ENCODE peak calls at places on chromosome 18, in seven cellular contexts. One of them, this sample, is unnamed.

GRCh38 chr18:35619468-35619867 is 37.9 kb downstream of the GALNT1 start:
- DNase-seq in D721Med: no peak
- DNase-seq in fibroblast of lung: no peak
- DNase-seq in tibial artery: no peak
- DNase-seq in lower leg skin: no peak
- DNase-seq in mammary epithelial cell: no peak
- DNase-seq in endothelial cell: no peak
- DNase-seq in this sample: no peak

GRCh38 chr18:61541673-61542072 is 208.4 kb downstream of the CDH20 start:
- DNase-seq in D721Med: no peak
- DNase-seq in endothelial cell: no peak
- DNase-seq in tibial artery: no peak
- DNase-seq in lower leg skin: no peak
- DNase-seq in mammary epithelial cell: peak
- DNase-seq in fibroblast of lung: peak
- DNase-seq in this sample: no peak

GRCh38 chr18:74804677-74805076 is 207.0 kb downstream of the ZNF407 start:
- DNase-seq in lower leg skin: no peak
- DNase-seq in endothelial cell: no peak
- DNase-seq in mammary epithelial cell: no peak
- DNase-seq in tibial artery: no peak
- DNase-seq in fibroblast of lung: no peak
- DNase-seq in D721Med: no peak
- DNase-seq in this sample: no peak

GRCh38 chr18:23357992-23358594 is 95.0 kb upstream of the RIOK3 start:
- DNase-seq in mammary epithelial cell: no peak
- DNase-seq in tibial artery: peak
- DNase-seq in lower leg skin: no peak
- DNase-seq in D721Med: no peak
- DNase-seq in endothelial cell: no peak
- DNase-seq in fibroblast of lung: no peak
- DNase-seq in this sample: no peak

GRCh38 chr18:67408240-67408639 is 108.3 kb downstream of the DSEL start:
- DNase-seq in tibial artery: no peak
- DNase-seq in mammary epithelial cell: no peak
- DNase-seq in lower leg skin: no peak
- DNase-seq in D721Med: no peak
- DNase-seq in endothelial cell: no peak
- DNase-seq in fibroblast of lung: peak
- DNase-seq in this sample: no peak

GRCh38 chr18:45636110-45636509 is 20.8 kb downstream of the SLC14A2 start:
- DNase-seq in mammary epithelial cell: peak
- DNase-seq in endothelial cell: no peak
- DNase-seq in fibroblast of lung: no peak
- DNase-seq in D721Med: no peak
- DNase-seq in lower leg skin: no peak
- DNase-seq in tibial artery: no peak
- DNase-seq in this sample: no peak

GRCh38 chr18:5546660-5547059 is 2.9 kb upstream of the EPB41L3 start:
- DNase-seq in D721Med: no peak
- DNase-seq in endothelial cell: peak
- DNase-seq in mammary epithelial cell: no peak
- DNase-seq in tibial artery: no peak
- DNase-seq in fibroblast of lung: peak
- DNase-seq in lower leg skin: no peak
- DNase-seq in this sample: no peak

GRCh38 chr18:47915229-47915628 is 15.2 kb downstream of the SMAD2 start:
- DNase-seq in lower leg skin: no peak
- DNase-seq in endothelial cell: no peak
- DNase-seq in D721Med: no peak
- DNase-seq in fibroblast of lung: no peak
- DNase-seq in tibial artery: no peak
- DNase-seq in mammary epithelial cell: peak
- DNase-seq in this sample: no peak

GRCh38 chr18:31977270-31977872 is 34.4 kb upstream of the TRAPPC8 start:
- DNase-seq in endothelial cell: peak
- DNase-seq in tibial artery: no peak
- DNase-seq in D721Med: no peak
- DNase-seq in mammary epithelial cell: peak
- DNase-seq in fibroblast of lung: peak
- DNase-seq in lower leg skin: no peak
- DNase-seq in this sample: no peak

GRCh38 chr18:45910405-45911023 is 56.6 kb downstream of the EPG5 start:
- DNase-seq in tibial artery: no peak
- DNase-seq in mammary epithelial cell: peak
- DNase-seq in endothelial cell: peak
- DNase-seq in fibroblast of lung: peak
- DNase-seq in lower leg skin: no peak
- DNase-seq in D721Med: peak
- DNase-seq in this sample: no peak

GRCh38 chr18:7025194-7025593 is 92.4 kb downstream of the LAMA1 start:
- DNase-seq in D721Med: no peak
- DNase-seq in lower leg skin: no peak
- DNase-seq in fibroblast of lung: no peak
- DNase-seq in mammary epithelial cell: no peak
- DNase-seq in tibial artery: no peak
- DNase-seq in endothelial cell: no peak
- DNase-seq in this sample: no peak

GRCh38 chr18:3803350-3803749 is 353.4 kb downstream of the TGIF1 start:
- DNase-seq in D721Med: no peak
- DNase-seq in mammary epithelial cell: no peak
- DNase-seq in tibial artery: no peak
- DNase-seq in fibroblast of lung: no peak
- DNase-seq in endothelial cell: no peak
- DNase-seq in lower leg skin: no peak
- DNase-seq in this sample: no peak

GRCh38 chr18:13641551-13642439 is 84.6 kb downstream of the FAM210A start:
- DNase-seq in lower leg skin: peak
- DNase-seq in tibial artery: no peak
- DNase-seq in D721Med: no peak
- DNase-seq in mammary epithelial cell: no peak
- DNase-seq in endothelial cell: peak
- DNase-seq in fibroblast of lung: no peak
- DNase-seq in this sample: no peak

GRCh38 chr18:45839415-45840395 is 14.2 kb downstream of the SIGLEC15 start:
- DNase-seq in endothelial cell: peak
- DNase-seq in tibial artery: no peak
- DNase-seq in lower leg skin: no peak
- DNase-seq in D721Med: no peak
- DNase-seq in fibroblast of lung: peak
- DNase-seq in mammary epithelial cell: peak
- DNase-seq in this sample: no peak

GRCh38 chr18:1797265-1797664 is 774.0 kb downstream of the METTL4 start:
- DNase-seq in fibroblast of lung: no peak
- DNase-seq in lower leg skin: no peak
- DNase-seq in mammary epithelial cell: no peak
- DNase-seq in endothelial cell: no peak
- DNase-seq in D721Med: no peak
- DNase-seq in tibial artery: no peak
- DNase-seq in this sample: no peak

DNA sequence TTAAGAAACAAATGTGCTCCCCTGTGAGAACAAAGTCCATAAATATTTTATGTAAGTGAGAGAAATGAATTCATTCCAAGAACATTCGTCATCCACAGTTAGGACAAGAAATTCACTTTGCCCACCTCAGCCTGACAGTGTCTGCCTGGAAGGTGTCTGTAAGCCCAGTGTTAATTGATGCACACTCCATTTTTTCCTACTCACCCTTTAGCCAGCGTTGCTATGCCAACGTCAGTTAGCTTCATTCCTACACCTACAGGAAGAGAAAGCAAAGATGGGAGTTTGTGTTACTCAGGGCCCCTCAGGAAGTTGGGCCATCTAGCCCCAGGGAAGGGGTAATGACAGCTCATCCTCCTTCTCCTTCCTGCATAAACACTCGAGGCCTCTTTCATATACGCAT is 131.0 kb downstream of the ALPK2 start:
- DNase-seq in mammary epithelial cell: peak
- DNase-seq in tibial artery: no peak
- DNase-seq in endothelial cell: no peak
- DNase-seq in D721Med: no peak
- DNase-seq in lower leg skin: no peak
- DNase-seq in fibroblast of lung: no peak
- DNase-seq in this sample: no peak
- TF ChIP-seq CTCF in mammary epithelial cell: no peak
- TF ChIP-seq CTCF in tibial artery: no peak
- TF ChIP-seq CTCF in endothelial cell: no peak
- TF ChIP-seq CTCF in D721Med: no peak
- TF ChIP-seq CTCF in lower leg skin: no peak
- TF ChIP-seq CTCF in fibroblast of lung: no peak
- TF ChIP-seq CTCF in this sample: no peak

GRCh38 chr18:658947-659533 is 1.6 kb downstream of the TYMS start:
- DNase-seq in fibroblast of lung: no peak
- DNase-seq in endothelial cell: no peak
- DNase-seq in D721Med: no peak
- DNase-seq in tibial artery: no peak
- DNase-seq in mammary epithelial cell: no peak
- DNase-seq in lower leg skin: no peak
- DNase-seq in this sample: no peak
- TF ChIP-seq CTCF in fibroblast of lung: no peak
- TF ChIP-seq CTCF in endothelial cell: no peak
- TF ChIP-seq CTCF in D721Med: no peak
- TF ChIP-seq CTCF in tibial artery: no peak
- TF ChIP-seq CTCF in mammary epithelial cell: no peak
- TF ChIP-seq CTCF in lower leg skin: no peak
- TF ChIP-seq CTCF in this sample: no peak

DNA sequence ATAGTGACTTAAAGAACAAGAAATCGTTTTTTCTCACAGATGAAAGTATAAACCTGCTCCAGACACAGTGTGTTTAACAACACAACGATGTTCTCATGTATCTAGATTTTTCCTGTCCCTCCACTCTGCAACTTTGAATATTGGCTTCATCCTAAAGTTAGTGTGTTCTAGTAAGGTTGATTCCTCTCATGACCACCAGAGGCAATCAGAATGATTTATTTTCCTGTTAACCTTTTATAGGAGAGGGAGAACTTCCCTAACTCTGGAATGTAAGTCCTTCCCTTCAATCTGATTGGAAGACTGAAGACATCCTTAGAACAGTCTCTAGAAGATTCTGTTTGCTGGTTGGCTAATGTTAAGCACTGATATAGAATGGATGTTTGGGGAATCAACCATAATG is 41.0 kb upstream of the TAF4B start:
- DNase-seq in tibial artery: no peak
- DNase-seq in endothelial cell: no peak
- DNase-seq in lower leg skin: no peak
- DNase-seq in D721Med: no peak
- DNase-seq in mammary epithelial cell: no peak
- DNase-seq in fibroblast of lung: no peak
- DNase-seq in this sample: no peak
- TF ChIP-seq CTCF in tibial artery: no peak
- TF ChIP-seq CTCF in endothelial cell: peak
- TF ChIP-seq CTCF in lower leg skin: no peak
- TF ChIP-seq CTCF in D721Med: no peak
- TF ChIP-seq CTCF in mammary epithelial cell: no peak
- TF ChIP-seq CTCF in fibroblast of lung: no peak
- TF ChIP-seq CTCF in this sample: no peak

GRCh38 chr18:9474983-9475642 is at the start of gene RALBP1:
- DNase-seq in lower leg skin: peak
- DNase-seq in D721Med: peak
- DNase-seq in endothelial cell: peak
- DNase-seq in fibroblast of lung: peak
- DNase-seq in tibial artery: peak
- DNase-seq in mammary epithelial cell: peak
- DNase-seq in this sample: peak
- TF ChIP-seq CTCF in lower leg skin: no peak
- TF ChIP-seq CTCF in D721Med: peak
- TF ChIP-seq CTCF in endothelial cell: no peak
- TF ChIP-seq CTCF in fibroblast of lung: no peak
- TF ChIP-seq CTCF in tibial artery: no peak
- TF ChIP-seq CTCF in mammary epithelial cell: no peak
- TF ChIP-seq CTCF in this sample: no peak

This sample was measured in mesothelial cell of epicardium.